ENCODE peak calls at places on chromosome 14, in seven cellular contexts. One of them, this sample, is unnamed.

GRCh38 chr14:101084436-101084826 is 180.9 kb upstream of the RTL1 start:
- DNase-seq in AG04450: no peak
- DNase-seq in tibial nerve: no peak
- DNase-seq in fibroblast of mammary gland: no peak
- DNase-seq in bronchial epithelial cell: no peak
- DNase-seq in stimulated activated CD4-positive, alpha-beta T cell treated with anti-CD3 and anti-CD28 coated beads, Interleukin-15, amount 100 ng/mL, for 1 hour: no peak
- DNase-seq in B cell: no peak
- DNase-seq in this sample: no peak

GRCh38 chr14:93962701-93963601 is 13.4 kb downstream of the ASB2 start:
- DNase-seq in AG04450: no peak
- DNase-seq in tibial nerve: no peak
- DNase-seq in fibroblast of mammary gland: peak; percentile 28
- DNase-seq in bronchial epithelial cell: peak; percentile 29
- DNase-seq in stimulated activated CD4-positive, alpha-beta T cell treated with anti-CD3 and anti-CD28 coated beads, Interleukin-15, amount 100 ng/mL, for 1 hour: no peak
- DNase-seq in B cell: peak; percentile 73
- DNase-seq in this sample: peak; percentile 77

GRCh38 chr14:75369506-75369905 is 58.3 kb upstream of the JDP2 start:
- DNase-seq in AG04450: no peak
- DNase-seq in tibial nerve: no peak
- DNase-seq in fibroblast of mammary gland: peak; percentile 18
- DNase-seq in bronchial epithelial cell: no peak
- DNase-seq in stimulated activated CD4-positive, alpha-beta T cell treated with anti-CD3 and anti-CD28 coated beads, Interleukin-15, amount 100 ng/mL, for 1 hour: no peak
- DNase-seq in B cell: no peak
- DNase-seq in this sample: no peak

GRCh38 chr14:39175445-39176262 is 600 bp downstream of the PNN start:
- DNase-seq in AG04450: no peak
- DNase-seq in tibial nerve: no peak
- DNase-seq in fibroblast of mammary gland: peak; percentile 26
- DNase-seq in bronchial epithelial cell: peak; percentile 17
- DNase-seq in stimulated activated CD4-positive, alpha-beta T cell treated with anti-CD3 and anti-CD28 coated beads, Interleukin-15, amount 100 ng/mL, for 1 hour: no peak
- DNase-seq in B cell: peak; percentile 55
- DNase-seq in this sample: peak; percentile 57

GRCh38 chr14:53391156-53391555 is 238.0 kb upstream of the DDHD1 start:
- DNase-seq in AG04450: no peak
- DNase-seq in tibial nerve: no peak
- DNase-seq in fibroblast of mammary gland: peak; percentile 93
- DNase-seq in bronchial epithelial cell: peak; percentile 40
- DNase-seq in stimulated activated CD4-positive, alpha-beta T cell treated with anti-CD3 and anti-CD28 coated beads, Interleukin-15, amount 100 ng/mL, for 1 hour: no peak
- DNase-seq in B cell: no peak
- DNase-seq in this sample: no peak

GRCh38 chr14:101132051-101132541 is 228.6 kb upstream of the RTL1 start:
- DNase-seq in AG04450: no peak
- DNase-seq in tibial nerve: peak; percentile 1
- DNase-seq in fibroblast of mammary gland: no peak
- DNase-seq in bronchial epithelial cell: no peak
- DNase-seq in stimulated activated CD4-positive, alpha-beta T cell treated with anti-CD3 and anti-CD28 coated beads, Interleukin-15, amount 100 ng/mL, for 1 hour: no peak
- DNase-seq in B cell: no peak
- DNase-seq in this sample: no peak

GRCh38 chr14:61753631-61754030 is 8.6 kb upstream of the SNAPC1 start:
- DNase-seq in AG04450: no peak
- DNase-seq in tibial nerve: no peak
- DNase-seq in fibroblast of mammary gland: peak; percentile 46
- DNase-seq in bronchial epithelial cell: no peak
- DNase-seq in stimulated activated CD4-positive, alpha-beta T cell treated with anti-CD3 and anti-CD28 coated beads, Interleukin-15, amount 100 ng/mL, for 1 hour: no peak
- DNase-seq in B cell: no peak
- DNase-seq in this sample: no peak

GRCh38 chr14:80636071-80636470 is 305.5 kb downstream of the CEP128 start:
- DNase-seq in AG04450: no peak
- DNase-seq in tibial nerve: no peak
- DNase-seq in fibroblast of mammary gland: peak; percentile 16
- DNase-seq in bronchial epithelial cell: peak; percentile 16
- DNase-seq in stimulated activated CD4-positive, alpha-beta T cell treated with anti-CD3 and anti-CD28 coated beads, Interleukin-15, amount 100 ng/mL, for 1 hour: no peak
- DNase-seq in B cell: no peak
- DNase-seq in this sample: no peak

GRCh38 chr14:97276573-97276972 is 479.4 kb downstream of the VRK1 start:
- DNase-seq in AG04450: no peak
- DNase-seq in tibial nerve: no peak
- DNase-seq in fibroblast of mammary gland: no peak
- DNase-seq in bronchial epithelial cell: no peak
- DNase-seq in stimulated activated CD4-positive, alpha-beta T cell treated with anti-CD3 and anti-CD28 coated beads, Interleukin-15, amount 100 ng/mL, for 1 hour: no peak
- DNase-seq in B cell: no peak
- DNase-seq in this sample: no peak

GRCh38 chr14:78153069-78153351 is 17.2 kb upstream of the NRXN3 start:
- DNase-seq in AG04450: no peak
- DNase-seq in tibial nerve: no peak
- DNase-seq in fibroblast of mammary gland: peak; percentile 47
- DNase-seq in bronchial epithelial cell: peak; percentile 38
- DNase-seq in stimulated activated CD4-positive, alpha-beta T cell treated with anti-CD3 and anti-CD28 coated beads, Interleukin-15, amount 100 ng/mL, for 1 hour: no peak
- DNase-seq in B cell: no peak
- DNase-seq in this sample: peak; percentile 63

This sample was measured in NCI-H2171 treated with DMSO at 0.1 percent for 48 hours.